ENCODE peak calls at places on chromosome 21, in nine cellular contexts. C is Panc1, N is bronchial epithelial cell, V is hepatocyte, L is foreskin fibroblast, P is cardiac fibroblast, M is fibroblast of pulmonary artery, R is OCI-LY7, W is left ventricle myocardium inferior. U is an unnamed sample.
A peak's percentile ranks its signal among the peaks of the same experiment; 100 is the strongest.

GRCh38 chr21:35754583-35754982 is 305.7 kb downstream of the SETD4 start:
- DNase-seq in P (no peak), M (no peak), W (no peak), V (no peak), R (no peak), N (no peak), L (no peak), C (no peak), U (no peak)

GRCh38 chr21:42662430-42663199 is 9.2 kb downstream of the PDE9A start:
- DNase-seq in P (no peak), W (no peak), V (no peak), C (no peak), L (no peak), N (no peak), M (no peak), R (no peak), U (no peak)

GRCh38 chr21:29296452-29296851 is 2.3 kb upstream of the BACH1 start:
- DNase-seq in P (no peak), C (no peak), W (no peak), N (no peak), R (no peak), V (no peak), M (no peak), L (no peak), U (no peak)

GRCh38 chr21:35232545-35233176 is 183.6 kb upstream of the RUNX1 start:
- DNase-seq in P (peak; percentile 85), M (peak; percentile 83), L (peak; percentile 78), R (no peak), W (no peak), C (peak; percentile 84), N (peak; percentile 38), V (peak; percentile 60), U (no peak)

GRCh38 chr21:35748683-35749314 is 311.5 kb downstream of the SETD4 start:
- DNase-seq in C (no peak), W (no peak), N (no peak), V (no peak), R (no peak), L (no peak), P (no peak), M (no peak), U (no peak)

GRCh38 chr21:38460171-38460742 is 38.0 kb downstream of the ERG start:
- DNase-seq in M (peak; percentile 94), W (no peak), V (no peak), C (no peak), L (no peak), N (peak; percentile 92), R (no peak), P (peak; percentile 83), U (no peak)

GRCh38 chr21:45940091-45940490 is 41.5 kb upstream of the COL6A1 start:
- DNase-seq in N (no peak), M (no peak), C (no peak), V (no peak), P (no peak), W (no peak), L (no peak), R (no peak), U (no peak)

GRCh38 chr21:33640697-33641338 is 723 bp downstream of the CRYZL1 start:
- DNase-seq in V (peak; percentile 49), L (peak; percentile 48), M (peak; percentile 31), P (peak; percentile 26), R (peak; percentile 20), C (no peak), N (peak; percentile 28), W (no peak), U (no peak)

GRCh38 chr21:37225440-37225839 is 41.7 kb downstream of the VPS26C start:
- DNase-seq in R (no peak), V (no peak), P (no peak), M (no peak), L (no peak), C (no peak), N (no peak), W (no peak), U (no peak)

GRCh38 chr21:28492127-28492526 is 500.6 kb downstream of the LTN1 start:
- DNase-seq in P (no peak), W (no peak), M (no peak), R (no peak), V (no peak), C (no peak), N (no peak), L (no peak), U (no peak)

GRCh38 chr21:38303300-38303699 is 46.5 kb downstream of the KCNJ15 start:
- DNase-seq in M (peak; percentile 91), P (peak; percentile 91), V (peak; percentile 49), C (peak; percentile 7), L (peak; percentile 97), R (no peak), W (no peak), N (peak; percentile 86), U (no peak)

GRCh38 chr21:39602793-39603192 is 9.9 kb upstream of the B3GALT5 start:
- DNase-seq in C (no peak), R (no peak), P (no peak), V (no peak), L (no peak), W (no peak), M (no peak), N (no peak), U (no peak)

GRCh38 chr21:39599191-39599966 is 13.4 kb upstream of the B3GALT5 start:
- DNase-seq in R (no peak), W (no peak), L (no peak), M (no peak), N (no peak), V (no peak), C (no peak), P (no peak), U (no peak)

GRCh38 chr21:39601194-39601940 is 11.4 kb upstream of the B3GALT5 start:
- DNase-seq in C (no peak), M (no peak), N (no peak), P (no peak), W (no peak), R (no peak), L (peak; percentile 23), V (no peak), U (no peak)

GRCh38 chr21:39602076-39602689 is 10.6 kb upstream of the B3GALT5 start:
- DNase-seq in W (no peak), M (no peak), C (no peak), R (no peak), P (no peak), V (no peak), L (no peak), N (no peak), U (no peak)

GRCh38 chr21:39604951-39605350 is 7.8 kb upstream of the B3GALT5 start:
- DNase-seq in M (no peak), C (no peak), W (no peak), P (no peak), V (no peak), R (no peak), N (no peak), L (no peak), U (no peak)
- TF ChIP-seq CTCF in M (no peak), C (no peak), W (no peak), P (no peak), V (no peak), R (no peak), N (no peak), L (no peak), U (no peak)

GRCh38 chr21:16154961-16155360 is 425.2 kb downstream of the USP25 start:
- DNase-seq in W (no peak), N (no peak), R (no peak), C (no peak), V (no peak), P (no peak), L (no peak), M (no peak), U (no peak)
- TF ChIP-seq CTCF in W (no peak), N (no peak), R (no peak), C (no peak), V (no peak), P (no peak), L (no peak), M (no peak), U (no peak)

DNA sequence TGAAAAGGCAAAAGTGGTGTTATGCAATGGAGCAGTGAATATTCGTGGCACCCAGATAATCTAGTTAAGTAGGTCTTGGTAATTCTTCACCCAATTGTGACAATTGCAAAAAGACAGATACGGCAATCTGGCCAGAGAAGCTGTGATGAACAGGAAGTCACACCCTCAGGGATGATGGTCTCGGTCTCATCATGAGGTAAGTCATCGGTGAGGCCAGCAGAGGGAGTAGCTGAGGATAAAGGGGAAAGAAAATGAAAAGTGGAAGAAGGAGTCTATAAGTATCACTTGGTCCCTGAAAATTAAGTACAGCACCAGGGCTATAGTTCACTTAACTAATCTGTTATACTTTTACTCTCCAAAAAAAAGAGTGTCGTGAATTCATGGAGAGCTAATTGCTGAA is 258.8 kb upstream of the NCAM2 start:
- DNase-seq in V (no peak), R (no peak), N (no peak), M (no peak), C (no peak), W (no peak), L (no peak), P (no peak), U (no peak)
- TF ChIP-seq CTCF in V (no peak), R (no peak), N (no peak), M (no peak), C (peak; percentile 9), W (no peak), L (no peak), P (no peak), U (no peak)

GRCh38 chr21:25453524-25453923 is 153.8 kb downstream of the MRPL39 start:
- DNase-seq in M (no peak), C (no peak), V (no peak), N (peak; percentile 12), L (peak; percentile 4), R (no peak), W (no peak), P (no peak), U (no peak)
- TF ChIP-seq CTCF in M (no peak), C (no peak), V (no peak), N (no peak), L (no peak), R (no peak), W (no peak), P (no peak), U (no peak)

DNA sequence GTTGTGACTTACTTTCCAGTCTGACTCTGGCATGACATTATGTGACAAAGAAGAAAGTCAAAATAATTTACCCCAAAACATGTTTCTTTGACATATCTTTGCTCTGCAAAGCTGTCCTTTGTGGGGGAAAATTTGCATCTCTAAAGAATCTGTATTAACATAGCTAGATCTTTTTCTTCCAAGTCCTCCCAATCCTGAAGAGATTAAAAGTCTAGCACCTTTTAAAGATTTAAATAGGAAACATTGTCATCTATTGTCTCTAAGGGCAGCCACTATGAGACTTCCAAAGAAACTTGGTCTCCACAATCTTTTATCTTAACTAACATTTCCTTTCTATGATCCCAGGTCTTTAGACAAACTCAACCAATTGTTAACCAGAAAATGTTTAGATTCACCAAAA is 16.0 kb downstream of the LRRC3 start:
- DNase-seq in W (no peak), L (no peak), M (no peak), N (no peak), C (no peak), V (no peak), R (no peak), P (no peak), U (no peak)
- TF ChIP-seq CTCF in W (no peak), L (no peak), M (no peak), N (no peak), C (no peak), V (no peak), R (no peak), P (no peak), U (no peak)

U was measured in GM10248.